ENCODE peak calls at places on chromosome 18, in seven cellular contexts. G, O, K, H, W, X and Q are unnamed samples.

GRCh38 chr18:37574113-37574512 is 8.5 kb upstream of the CELF4 start:
- DNase-seq in G (no peak), O (no peak), K (no peak), H (no peak), W (no peak), X (no peak), Q (no peak)

GRCh38 chr18:33326975-33327374 is 113.5 kb downstream of the CCDC178 start:
- DNase-seq in G (no peak), O (no peak), K (no peak), H (no peak), W (no peak), X (no peak), Q (no peak)

GRCh38 chr18:66872277-66872676 is 268.4 kb upstream of the CDH19 start:
- DNase-seq in G (no peak), O (no peak), K (no peak), H (no peak), W (no peak), X (no peak), Q (peak)

GRCh38 chr18:23231340-23232021 is 96.2 kb downstream of the CABLES1 start:
- DNase-seq in G (no peak), O (no peak), K (peak), H (no peak), W (no peak), X (peak), Q (peak)

GRCh38 chr18:56900195-56901094 is 246.4 kb upstream of the BOD1L2 start:
- DNase-seq in G (no peak), O (no peak), K (no peak), H (no peak), W (no peak), X (no peak), Q (no peak)

GRCh38 chr18:51563401-51563800 is 365.9 kb upstream of the MEX3C start:
- DNase-seq in G (no peak), O (no peak), K (no peak), H (peak), W (peak), X (no peak), Q (no peak)

GRCh38 chr18:8685141-8685913 is 20.0 kb upstream of the MTCL1 start:
- DNase-seq in G (no peak), O (no peak), K (peak), H (peak), W (no peak), X (no peak), Q (no peak)

GRCh38 chr18:6661692-6662415 is 67.7 kb upstream of the ARHGAP28 start:
- DNase-seq in G (no peak), O (no peak), K (no peak), H (peak), W (no peak), X (peak), Q (no peak)

GRCh38 chr18:23632615-23633014 is 30.1 kb downstream of the ANKRD29 start:
- DNase-seq in G (no peak), O (no peak), K (no peak), H (no peak), W (no peak), X (no peak), Q (no peak)

GRCh38 chr18:904135-905090 is at the start of gene ADCYAP1:
- DNase-seq in G (no peak), O (no peak), K (no peak), H (peak), W (peak), X (no peak), Q (peak)

GRCh38 chr18:63291278-63291677 is 28.3 kb downstream of the BCL2 start:
- DNase-seq in G (no peak), O (no peak), K (no peak), H (no peak), W (no peak), X (no peak), Q (no peak)

GRCh38 chr18:22674300-22674699 is 256.6 kb upstream of the CTAGE1 start:
- DNase-seq in G (no peak), O (no peak), K (peak), H (peak), W (no peak), X (peak), Q (peak)

GRCh38 chr18:72623444-72623843 is 79.3 kb upstream of the CBLN2 start:
- DNase-seq in G (no peak), O (no peak), K (no peak), H (no peak), W (no peak), X (no peak), Q (no peak)

GRCh38 chr18:5964596-5964995 is 69.3 kb upstream of the TMEM200C start:
- DNase-seq in G (no peak), O (no peak), K (no peak), H (no peak), W (no peak), X (no peak), Q (no peak)

GRCh38 chr18:56488739-56489138 is 149.7 kb downstream of the TXNL1 start:
- DNase-seq in G (no peak), O (no peak), K (no peak), H (no peak), W (no peak), X (peak), Q (no peak)

GRCh38 chr18:62199629-62200028 is 12.6 kb downstream of the RELCH start:
- DNase-seq in G (no peak), O (no peak), K (no peak), H (no peak), W (no peak), X (no peak), Q (no peak)

GRCh38 chr18:62885804-62886203 is 170.5 kb downstream of the PHLPP1 start:
- DNase-seq in G (no peak), O (no peak), K (no peak), H (no peak), W (no peak), X (no peak), Q (no peak)

GRCh38 chr18:45227004-45227403 is 388.3 kb upstream of the SLC14A2 start:
- DNase-seq in G (no peak), O (no peak), K (no peak), H (peak), W (no peak), X (peak), Q (no peak)

GRCh38 chr18:28767201-28767600 is 590.3 kb upstream of the CDH2 start:
- DNase-seq in G (no peak), O (no peak), K (peak), H (no peak), W (no peak), X (no peak), Q (peak)

GRCh38 chr18:46167971-46168370 is 63.8 kb downstream of the HAUS1 start:
- DNase-seq in G (no peak), O (no peak), K (no peak), H (no peak), W (no peak), X (no peak), Q (no peak)

GRCh38 chr18:1075310-1075709 is 170.6 kb downstream of the ADCYAP1 start:
- DNase-seq in G (no peak), O (no peak), K (no peak), H (no peak), W (no peak), X (no peak), Q (no peak)

GRCh38 chr18:70491734-70492348 is 203.0 kb downstream of the SOCS6 start:
- DNase-seq in G (peak), O (peak), K (peak), H (peak), W (peak), X (peak), Q (peak)

GRCh38 chr18:8044004-8044403 is 476.9 kb downstream of the PTPRM start:
- DNase-seq in G (no peak), O (no peak), K (no peak), H (no peak), W (no peak), X (no peak), Q (no peak)

GRCh38 chr18:23964282-23965238 is 50.0 kb upstream of the TTC39C start:
- DNase-seq in G (no peak), O (peak), K (no peak), H (peak), W (no peak), X (peak), Q (no peak)

GRCh38 chr18:23154823-23155517 is 19.7 kb downstream of the CABLES1 start:
- DNase-seq in G (no peak), O (no peak), K (no peak), H (no peak), W (no peak), X (no peak), Q (no peak)

GRCh38 chr18:58257461-58257860 is 213.4 kb downstream of the NEDD4L start:
- DNase-seq in G (no peak), O (no peak), K (peak), H (no peak), W (no peak), X (no peak), Q (peak)

GRCh38 chr18:25669741-25670140 is 317.8 kb upstream of the ZNF521 start:
- DNase-seq in G (no peak), O (no peak), K (no peak), H (peak), W (no peak), X (no peak), Q (no peak)

GRCh38 chr18:44894011-44894410 is 213.3 kb downstream of the SETBP1 start:
- DNase-seq in G (no peak), O (no peak), K (no peak), H (no peak), W (no peak), X (no peak), Q (no peak)

GRCh38 chr18:11947214-11948119 is 33.8 kb upstream of the IMPA2 start:
- DNase-seq in G (peak), O (peak), K (peak), H (peak), W (peak), X (peak), Q (peak)

GRCh38 chr18:5066380-5066977 is 130.6 kb downstream of the AKAIN1 start:
- DNase-seq in G (no peak), O (peak), K (no peak), H (peak), W (peak), X (no peak), Q (no peak)

GRCh38 chr18:32095156-32095555 is 3.5 kb downstream of the RNF138 start:
- DNase-seq in G (no peak), O (no peak), K (no peak), H (no peak), W (no peak), X (no peak), Q (no peak)

GRCh38 chr18:68233043-68233442 is 481.9 kb downstream of the TMX3 start:
- DNase-seq in G (no peak), O (no peak), K (no peak), H (no peak), W (no peak), X (no peak), Q (no peak)

GRCh38 chr18:45482286-45482685 is 133.0 kb upstream of the SLC14A2 start:
- DNase-seq in G (no peak), O (no peak), K (no peak), H (no peak), W (no peak), X (no peak), Q (no peak)

GRCh38 chr18:23238152-23238531 is 102.9 kb downstream of the CABLES1 start:
- DNase-seq in G (no peak), O (no peak), K (peak), H (no peak), W (no peak), X (peak), Q (peak)

GRCh38 chr18:55235094-55235461 is 275.8 kb upstream of the CCDC68 start:
- DNase-seq in G (no peak), O (no peak), K (no peak), H (no peak), W (no peak), X (no peak), Q (no peak)

GRCh38 chr18:7616661-7617060 is 49.5 kb downstream of the PTPRM start:
- DNase-seq in G (no peak), O (no peak), K (no peak), H (no peak), W (no peak), X (no peak), Q (no peak)

GRCh38 chr18:34660572-34660971 is 49.5 kb upstream of the DTNA start:
- DNase-seq in G (no peak), O (no peak), K (no peak), H (peak), W (no peak), X (no peak), Q (no peak)

GRCh38 chr18:34658101-34658500 is 52.0 kb upstream of the DTNA start:
- DNase-seq in G (no peak), O (no peak), K (no peak), H (no peak), W (no peak), X (no peak), Q (no peak)

GRCh38 chr18:34659579-34660517 is 50.2 kb upstream of the DTNA start:
- DNase-seq in G (peak), O (no peak), K (peak), H (peak), W (peak), X (peak), Q (peak)

GRCh38 chr18:34661464-34662087 is 48.5 kb upstream of the DTNA start:
- DNase-seq in G (peak), O (no peak), K (peak), H (peak), W (peak), X (peak), Q (peak)
- H2AK5ac ChIP-seq in G (no peak), O (peak), K (peak), H (peak), W (peak), X (no peak), Q (peak)

GRCh38 chr18:59607471-59607870 is 89.8 kb downstream of the CCBE1 start:
- DNase-seq in G (no peak), O (no peak), K (no peak), H (no peak), W (no peak), X (no peak), Q (no peak)

GRCh38 chr18:59604877-59605276 is 92.3 kb downstream of the CCBE1 start:
- DNase-seq in G (no peak), O (no peak), K (peak), H (no peak), W (no peak), X (no peak), Q (no peak)

GRCh38 chr18:59609654-59610053 is 87.6 kb downstream of the CCBE1 start:
- DNase-seq in G (no peak), O (no peak), K (no peak), H (no peak), W (no peak), X (no peak), Q (no peak)

GRCh38 chr18:59606193-59607175 is 90.7 kb downstream of the CCBE1 start:
- DNase-seq in G (no peak), O (no peak), K (peak), H (peak), W (no peak), X (peak), Q (peak)

GRCh38 chr18:59605633-59606192 is 91.5 kb downstream of the CCBE1 start:
- DNase-seq in G (no peak), O (no peak), K (peak), H (no peak), W (no peak), X (no peak), Q (no peak)
- H2AK5ac ChIP-seq in G (no peak), O (no peak), K (peak), H (no peak), W (no peak), X (no peak), Q (no peak)

GRCh38 chr18:48991299-48992055 is 40.7 kb upstream of the SMAD7 start:
- DNase-seq in G (no peak), O (no peak), K (no peak), H (no peak), W (no peak), X (peak), Q (no peak)
- H2AK5ac ChIP-seq in G (peak), O (no peak), K (peak), H (no peak), W (no peak), X (peak), Q (peak)

DNA sequence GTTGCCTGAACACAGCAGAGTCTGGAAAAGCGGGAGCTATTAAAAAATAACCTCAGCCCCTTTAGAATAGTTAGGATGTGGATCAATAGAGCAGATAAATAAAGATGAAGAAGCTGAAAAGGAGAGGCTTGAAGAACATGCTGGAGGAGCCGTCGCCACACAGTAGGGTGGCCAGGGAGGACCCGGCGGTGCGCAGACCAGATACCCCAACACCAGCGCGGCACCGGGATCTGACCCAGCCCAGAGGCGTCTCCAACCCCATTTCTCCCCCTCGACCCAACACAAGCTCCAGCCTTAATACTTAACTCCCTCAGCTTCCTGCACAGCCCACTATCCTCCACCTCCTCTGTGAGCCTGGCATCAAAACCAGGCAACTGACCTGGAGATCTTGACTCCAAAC is 16.0 kb downstream of the CYB5A start:
- DNase-seq in G (no peak), O (no peak), K (no peak), H (no peak), W (no peak), X (no peak), Q (no peak)
- H2AK5ac ChIP-seq in G (no peak), O (no peak), K (no peak), H (no peak), W (no peak), X (no peak), Q (no peak)

DNA sequence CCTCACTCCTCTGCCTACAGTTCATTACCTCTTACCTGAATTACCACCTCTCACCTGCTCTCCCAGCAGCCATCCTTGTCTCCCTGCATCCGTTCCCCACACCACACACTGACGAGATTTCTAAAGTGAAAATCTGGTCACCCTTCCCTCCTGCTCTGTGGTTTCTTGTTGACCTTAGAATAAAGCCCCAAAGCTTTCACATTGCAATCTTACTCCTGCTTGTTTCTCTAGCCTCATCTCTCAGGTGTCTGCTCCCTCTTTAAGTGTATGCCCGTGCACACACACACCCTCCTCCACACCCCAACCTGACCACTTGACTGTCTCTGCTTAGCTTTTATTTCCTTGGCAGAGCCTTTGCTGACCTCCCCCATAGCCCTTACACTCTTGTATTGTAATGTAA is 122.0 kb upstream of the SKOR2 start:
- DNase-seq in G (no peak), O (no peak), K (no peak), H (no peak), W (no peak), X (no peak), Q (no peak)
- H2AK5ac ChIP-seq in G (no peak), O (no peak), K (no peak), H (no peak), W (no peak), X (no peak), Q (no peak)

GRCh38 chr18:76977681-76978234 is 154.8 kb downstream of the MBP start:
- DNase-seq in G (no peak), O (peak), K (peak), H (no peak), W (no peak), X (no peak), Q (no peak)

GRCh38 chr18:76974345-76974744 is 152.0 kb downstream of the ZNF236 start:
- DNase-seq in G (no peak), O (no peak), K (no peak), H (no peak), W (no peak), X (no peak), Q (no peak)

GRCh38 chr18:76973512-76974302 is 151.3 kb downstream of the ZNF236 start:
- DNase-seq in G (no peak), O (no peak), K (no peak), H (no peak), W (no peak), X (no peak), Q (no peak)

GRCh38 chr18:76977108-76977621 is 154.8 kb downstream of the ZNF236 start:
- DNase-seq in G (no peak), O (peak), K (no peak), H (no peak), W (peak), X (no peak), Q (no peak)

GRCh38 chr18:76975577-76976110 is 153.3 kb downstream of the ZNF236 start:
- DNase-seq in G (no peak), O (no peak), K (no peak), H (no peak), W (no peak), X (no peak), Q (no peak)
- H2AK5ac ChIP-seq in G (no peak), O (no peak), K (no peak), H (no peak), W (no peak), X (no peak), Q (no peak)

DNA sequence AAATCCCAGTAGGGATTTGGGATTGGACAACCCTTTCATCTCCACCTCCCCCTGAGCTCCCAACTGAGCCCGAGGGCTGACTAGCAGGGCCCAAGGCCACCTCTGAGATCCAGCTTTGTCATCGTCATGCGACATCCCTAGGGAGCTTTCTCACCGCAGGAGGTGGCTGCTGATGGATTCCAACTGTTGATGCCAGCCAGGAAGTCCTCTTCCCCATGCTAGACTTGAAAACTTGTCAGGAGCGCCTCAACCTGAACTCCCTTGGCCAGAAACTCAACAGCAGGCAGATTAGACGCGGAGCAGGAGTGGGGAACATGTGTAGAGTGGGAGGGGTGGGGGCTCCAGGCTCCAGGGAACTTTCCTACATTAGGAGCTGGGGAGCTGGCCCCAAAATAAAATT is 34.3 kb downstream of the EMILIN2 start:
- DNase-seq in G (no peak), O (no peak), K (peak), H (peak), W (no peak), X (no peak), Q (no peak)
- H2AK5ac ChIP-seq in G (no peak), O (peak), K (no peak), H (no peak), W (no peak), X (no peak), Q (peak)